ENCODE peak calls at places on chromosomes 1 and 21, in six cellular contexts. L is HCT116, A is Peyer's patch, E is RWPE1, G is GM12864, C is PC-9. W is an unnamed sample.

GRCh38 chr1:86500731-86501130 is 32.0 kb downstream of the CLCA1 start:
- DNase-seq in L (no peak), A (no peak), E (no peak), G (no peak), C (no peak), W (no peak)

GRCh38 chr1:164263540-164263939 is 295.4 kb upstream of the PBX1 start:
- DNase-seq in L (no peak), A (no peak), E (no peak), G (no peak), C (no peak), W (no peak)

GRCh38 chr1:191498318-191498717 is 659.9 kb upstream of the RGS18 start:
- DNase-seq in L (no peak), A (no peak), E (peak), G (no peak), C (no peak), W (no peak)

GRCh38 chr1:25649505-25650218 is 33.1 kb downstream of the MAN1C1 start:
- DNase-seq in L (no peak), A (no peak), E (no peak), G (no peak), C (no peak), W (no peak)

GRCh38 chr1:37149296-37149695 is 115.0 kb upstream of the GRIK3 start:
- DNase-seq in L (no peak), A (no peak), E (no peak), G (no peak), C (no peak), W (no peak)

GRCh38 chr1:117794073-117794472 is 135.3 kb downstream of the GDAP2 start:
- DNase-seq in L (no peak), A (no peak), E (no peak), G (no peak), C (no peak), W (no peak)

GRCh38 chr1:223177681-223178080 is 34.6 kb upstream of the TLR5 start:
- DNase-seq in L (no peak), A (no peak), E (no peak), G (no peak), C (peak), W (no peak)

GRCh38 chr1:38240626-38241025 is 194.0 kb upstream of the POU3F1 start:
- DNase-seq in L (no peak), A (no peak), E (no peak), G (no peak), C (no peak), W (no peak)

GRCh38 chr1:53643881-53644390 is 95.0 kb downstream of the GLIS1 start:
- DNase-seq in L (no peak), A (no peak), E (no peak), G (no peak), C (no peak), W (no peak)

GRCh38 chr1:64263335-64263734 is 59.9 kb downstream of the UBE2U start:
- DNase-seq in L (no peak), A (no peak), E (peak), G (no peak), C (peak), W (no peak)

GRCh38 chr1:66436378-66437135 is 97.4 kb upstream of the SGIP1 start:
- DNase-seq in L (peak), A (no peak), E (peak), G (peak), C (no peak), W (no peak)

GRCh38 chr1:198986041-198986440 is 347.2 kb downstream of the PTPRC start:
- DNase-seq in L (no peak), A (no peak), E (no peak), G (no peak), C (no peak), W (no peak)

GRCh38 chr1:244645414-244645813 is 7.5 kb upstream of the DESI2 start:
- DNase-seq in L (no peak), A (no peak), E (no peak), G (no peak), C (no peak), W (no peak)

GRCh38 chr1:154414606-154415005 is 9.5 kb downstream of the IL6R start:
- DNase-seq in L (no peak), A (no peak), E (no peak), G (no peak), C (no peak), W (no peak)

GRCh38 chr1:117537291-117537920 is 68.4 kb upstream of the TENT5C start:
- DNase-seq in L (no peak), A (peak), E (peak), G (no peak), C (no peak), W (no peak)

GRCh38 chr21:33461538-33462250 is 18.1 kb downstream of the TMEM50B start:
- DNase-seq in L (no peak), A (no peak), E (no peak), G (no peak), C (no peak), W (no peak)

GRCh38 chr1:6592865-6593593 is 9.6 kb downstream of the KLHL21 start:
- DNase-seq in L (no peak), A (no peak), E (no peak), G (no peak), C (no peak), W (no peak)

GRCh38 chr1:178724734-178725602 is at the start of gene RALGPS2:
- DNase-seq in L (no peak), A (peak), E (peak), G (no peak), C (peak), W (peak)

GRCh38 chr1:15334995-15335394 is 74.7 kb upstream of the EFHD2 start:
- DNase-seq in L (no peak), A (no peak), E (no peak), G (no peak), C (no peak), W (no peak)

GRCh38 chr1:37038079-37038702 is 3.9 kb upstream of the GRIK3 start:
- DNase-seq in L (peak), A (no peak), E (peak), G (no peak), C (peak), W (no peak)

GRCh38 chr1:12251442-12251841 is 21.6 kb downstream of the VPS13D start:
- DNase-seq in L (no peak), A (no peak), E (no peak), G (no peak), C (no peak), W (no peak)

GRCh38 chr1:240999826-241000225 is 357.2 kb downstream of the RGS7 start:
- DNase-seq in L (no peak), A (no peak), E (no peak), G (no peak), C (no peak), W (no peak)

GRCh38 chr1:11520531-11521233 is 41.7 kb downstream of the DISP3 start:
- DNase-seq in L (no peak), A (peak), E (no peak), G (no peak), C (no peak), W (peak)

GRCh38 chr1:151716771-151717631 is at the start of gene CELF3:
- DNase-seq in L (no peak), A (no peak), E (peak), G (no peak), C (no peak), W (no peak)
- TF ChIP-seq CTCF in L (no peak), A (no peak), E (no peak), G (no peak), C (no peak), W (no peak)

GRCh38 chr1:192808588-192809285 is at the start of gene RGS2:
- DNase-seq in L (peak), A (peak), E (peak), G (peak), C (peak), W (peak)
- TF ChIP-seq CTCF in L (peak), A (no peak), E (no peak), G (peak), C (peak), W (no peak)

GRCh38 chr1:228515200-228515834 is 28.1 kb downstream of the RNF187 start:
- DNase-seq in L (peak), A (no peak), E (peak), G (no peak), C (no peak), W (no peak)
- TF ChIP-seq CTCF in L (peak), A (peak), E (peak), G (peak), C (peak), W (no peak)

GRCh38 chr1:239239529-239239928 is 146.8 kb upstream of the CHRM3 start:
- DNase-seq in L (no peak), A (no peak), E (no peak), G (no peak), C (no peak), W (no peak)

GRCh38 chr1:239233626-239234025 is 152.7 kb upstream of the CHRM3 start:
- DNase-seq in L (no peak), A (no peak), E (no peak), G (no peak), C (no peak), W (no peak)

GRCh38 chr1:239240736-239241135 is 145.6 kb upstream of the CHRM3 start:
- DNase-seq in L (no peak), A (no peak), E (no peak), G (no peak), C (no peak), W (no peak)

GRCh38 chr1:239242404-239242803 is 144.0 kb upstream of the CHRM3 start:
- DNase-seq in L (no peak), A (no peak), E (no peak), G (no peak), C (no peak), W (no peak)

DNA sequence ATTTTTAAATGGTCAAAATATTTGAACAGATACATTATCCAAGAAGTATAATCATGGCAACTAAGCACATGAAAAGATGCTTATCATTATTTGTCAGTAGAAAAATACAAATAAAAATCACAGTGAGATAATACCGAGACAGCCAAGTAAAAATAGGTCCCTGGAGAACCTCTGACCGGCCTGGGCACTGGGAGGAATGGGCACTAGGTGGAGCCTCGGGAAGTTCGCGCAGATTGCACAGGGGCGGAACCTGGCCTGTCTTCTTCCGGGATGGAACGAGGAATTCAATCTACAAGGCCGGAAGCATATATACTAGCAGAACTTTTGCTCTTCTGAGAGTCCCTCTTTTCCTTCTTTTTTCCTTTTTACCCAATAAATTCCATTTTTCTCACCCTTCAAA is 148.5 kb upstream of the CHRM3 start:
- DNase-seq in L (no peak), A (no peak), E (no peak), G (no peak), C (no peak), W (no peak)
- TF ChIP-seq CTCF in L (no peak), A (no peak), E (no peak), G (no peak), C (no peak), W (no peak)

GRCh38 chr1:109240158-109241152 is 8.9 kb upstream of the CELSR2 start:
- DNase-seq in L (no peak), A (no peak), E (peak), G (no peak), C (peak), W (no peak)
- TF ChIP-seq CTCF in L (no peak), A (no peak), E (no peak), G (no peak), C (no peak), W (no peak)

W was measured in activated B cell treated with CpG ODN at 0.5 μM for 24 hours.